ENCODE peak calls at places on chromosomes 2 and 18, in ten cellular contexts. D, K, I, P, A, B, W, C, T and F are unnamed samples.

GRCh38 chr2:200779214-200779613 is 32.5 kb upstream of the BZW1 start:
- DNase-seq in D (no peak), K (no peak), I (no peak), P (no peak), A (no peak), B (no peak), W (no peak), C (no peak), T (no peak), F (no peak)

GRCh38 chr2:231260442-231260841 is 62.0 kb downstream of the ARMC9 start:
- DNase-seq in D (no peak), K (no peak), I (no peak), P (no peak), A (no peak), B (peak), W (peak), C (peak), T (no peak), F (no peak)

GRCh38 chr2:127681976-127682857 is 6.9 kb upstream of the LIMS2 start:
- DNase-seq in D (no peak), K (no peak), I (no peak), P (no peak), A (no peak), B (no peak), W (peak), C (no peak), T (no peak), F (no peak)

GRCh38 chr2:202072737-202073396 is at the start of gene KIAA2012:
- DNase-seq in D (peak), K (no peak), I (no peak), P (peak), A (no peak), B (no peak), W (no peak), C (no peak), T (peak), F (peak)

GRCh38 chr2:36408198-36408703 is 52.7 kb downstream of the CRIM1 start:
- DNase-seq in D (no peak), K (no peak), I (no peak), P (no peak), A (no peak), B (peak), W (peak), C (no peak), T (no peak), F (peak)

GRCh38 chr2:68734688-68735525 is at the start of gene ARHGAP25:
- DNase-seq in D (no peak), K (no peak), I (no peak), P (no peak), A (no peak), B (no peak), W (peak), C (no peak), T (peak), F (no peak)

GRCh38 chr2:33835926-33836325 is 236.8 kb upstream of the FAM98A start:
- DNase-seq in D (no peak), K (no peak), I (no peak), P (no peak), A (no peak), B (no peak), W (no peak), C (no peak), T (no peak), F (peak)

GRCh38 chr2:201433389-201433995 is 17.8 kb downstream of the TRAK2 start:
- DNase-seq in D (no peak), K (no peak), I (no peak), P (no peak), A (no peak), B (no peak), W (no peak), C (no peak), T (no peak), F (no peak)

GRCh38 chr2:169014780-169015179 is 16.3 kb downstream of the ABCB11 start:
- DNase-seq in D (no peak), K (no peak), I (no peak), P (no peak), A (no peak), B (no peak), W (no peak), C (no peak), T (no peak), F (no peak)

GRCh38 chr18:11324956-11325873 is 175.8 kb upstream of the PIEZO2 start:
- DNase-seq in D (no peak), K (peak), I (no peak), P (no peak), A (no peak), B (peak), W (peak), C (peak), T (no peak), F (no peak)

GRCh38 chr2:101587251-101587650 is 110.3 kb upstream of the MAP4K4 start:
- DNase-seq in D (no peak), K (no peak), I (no peak), P (no peak), A (no peak), B (no peak), W (no peak), C (no peak), T (no peak), F (no peak)

GRCh38 chr2:15122915-15123314 is 438.2 kb downstream of the NBAS start:
- DNase-seq in D (no peak), K (no peak), I (no peak), P (no peak), A (no peak), B (peak), W (no peak), C (peak), T (no peak), F (no peak)

GRCh38 chr18:9996104-9996503 is 82.3 kb downstream of the VAPA start:
- DNase-seq in D (no peak), K (no peak), I (no peak), P (no peak), A (no peak), B (no peak), W (peak), C (no peak), T (no peak), F (no peak)

GRCh38 chr2:159155315-159155714 is 131.2 kb downstream of the WDSUB1 start:
- DNase-seq in D (peak), K (no peak), I (no peak), P (no peak), A (no peak), B (no peak), W (no peak), C (no peak), T (no peak), F (no peak)

GRCh38 chr2:155485141-155485842 is 786.8 kb downstream of the KCNJ3 start:
- DNase-seq in D (no peak), K (no peak), I (no peak), P (no peak), A (peak), B (no peak), W (no peak), C (no peak), T (no peak), F (no peak)

GRCh38 chr2:3911891-3912455 is 208.6 kb downstream of the DCDC2C start:
- DNase-seq in D (no peak), K (no peak), I (no peak), P (no peak), A (no peak), B (no peak), W (no peak), C (no peak), T (no peak), F (peak)

GRCh38 chr18:31738460-31739407 is 21.9 kb downstream of the SLC25A52 start:
- DNase-seq in D (no peak), K (no peak), I (no peak), P (no peak), A (no peak), B (peak), W (no peak), C (peak), T (no peak), F (no peak)

GRCh38 chr2:30964334-30964733 is 157.1 kb upstream of the CAPN13 start:
- DNase-seq in D (no peak), K (no peak), I (no peak), P (no peak), A (no peak), B (no peak), W (no peak), C (no peak), T (no peak), F (no peak)

GRCh38 chr2:37870829-37871228 is 54.3 kb upstream of the RMDN2 start:
- DNase-seq in D (no peak), K (no peak), I (no peak), P (no peak), A (no peak), B (peak), W (peak), C (no peak), T (no peak), F (no peak)

GRCh38 chr2:36502081-36502480 is 95.9 kb downstream of the FEZ2 start:
- DNase-seq in D (no peak), K (no peak), I (no peak), P (no peak), A (no peak), B (peak), W (peak), C (no peak), T (no peak), F (no peak)

GRCh38 chr2:160358051-160358450 is 135.6 kb downstream of the RBMS1 start:
- DNase-seq in D (no peak), K (no peak), I (no peak), P (no peak), A (no peak), B (peak), W (peak), C (peak), T (no peak), F (no peak)

GRCh38 chr2:64766841-64767669 is 113.3 kb upstream of the SERTAD2 start:
- DNase-seq in D (no peak), K (no peak), I (no peak), P (no peak), A (no peak), B (peak), W (peak), C (peak), T (no peak), F (no peak)

GRCh38 chr2:191171708-191172355 is 21.0 kb upstream of the STAT4 start:
- DNase-seq in D (no peak), K (peak), I (no peak), P (no peak), A (no peak), B (peak), W (peak), C (peak), T (no peak), F (no peak)

GRCh38 chr2:70006447-70006784 is 45.0 kb upstream of the ASPRV1 start:
- DNase-seq in D (no peak), K (no peak), I (no peak), P (no peak), A (no peak), B (no peak), W (no peak), C (no peak), T (no peak), F (no peak)

GRCh38 chr2:9637330-9637729 is 6.5 kb upstream of the YWHAQ start:
- DNase-seq in D (no peak), K (peak), I (no peak), P (peak), A (no peak), B (peak), W (peak), C (peak), T (no peak), F (no peak)

GRCh38 chr2:233413529-233414272 is 59.4 kb downstream of the DGKD start:
- DNase-seq in D (no peak), K (peak), I (no peak), P (no peak), A (peak), B (peak), W (peak), C (peak), T (no peak), F (no peak)

GRCh38 chr2:25386662-25387478 is 45.1 kb upstream of the DNMT3A start:
- DNase-seq in D (no peak), K (no peak), I (no peak), P (no peak), A (no peak), B (no peak), W (no peak), C (no peak), T (no peak), F (no peak)

GRCh38 chr18:80169607-80170006 is 60.5 kb downstream of the ADNP2 start:
- DNase-seq in D (no peak), K (no peak), I (no peak), P (no peak), A (no peak), B (no peak), W (no peak), C (peak), T (no peak), F (peak)